ENCODE peak calls at places on chromosome 22, in eight cellular contexts. L, G, H, V, F, N, R and Q are unnamed samples.
A peak's percentile ranks its signal among the peaks of the same experiment; 100 is the strongest.

GRCh38 chr22:19355413-19356157 is 64.1 kb upstream of the CLTCL1 start:
- DNase-seq in L (no peak), G (no peak), H (no peak), V (no peak), F (no peak), N (no peak), R (no peak), Q (no peak)

GRCh38 chr22:19811211-19811621 is 43.5 kb downstream of the GNB1L start:
- DNase-seq in L (peak; percentile 79), G (no peak), H (no peak), V (no peak), F (no peak), N (no peak), R (no peak), Q (peak; percentile 29)

GRCh38 chr22:32897400-32897799 is 95.9 kb downstream of the TIMP3 start:
- DNase-seq in L (no peak), G (no peak), H (no peak), V (peak; percentile 21), F (no peak), N (peak; percentile 43), R (no peak), Q (no peak)

GRCh38 chr22:26245001-26245400 is 75.7 kb downstream of the SEZ6L start:
- DNase-seq in L (no peak), G (no peak), H (no peak), V (no peak), F (no peak), N (no peak), R (no peak), Q (no peak)

GRCh38 chr22:25564979-25565677 is 653 bp downstream of the GRK3 start:
- DNase-seq in L (no peak), G (no peak), H (peak; percentile 42), V (no peak), F (no peak), N (peak; percentile 14), R (peak; percentile 44), Q (no peak)

GRCh38 chr22:33680632-33681031 is 239.6 kb downstream of the LARGE1 start:
- DNase-seq in L (no peak), G (no peak), H (no peak), V (no peak), F (no peak), N (no peak), R (no peak), Q (no peak)

GRCh38 chr22:26139320-26139719 is 29.9 kb upstream of the SEZ6L start:
- DNase-seq in L (no peak), G (no peak), H (no peak), V (no peak), F (no peak), N (no peak), R (no peak), Q (no peak)

GRCh38 chr22:27207907-27208306 is 550.5 kb downstream of the MIAT start:
- DNase-seq in L (no peak), G (no peak), H (no peak), V (peak; percentile 27), F (no peak), N (peak; percentile 73), R (no peak), Q (peak; percentile 42)

GRCh38 chr22:20061481-20061861 is 18.6 kb upstream of the DGCR8 start:
- DNase-seq in L (no peak), G (no peak), H (no peak), V (no peak), F (no peak), N (peak; percentile 94), R (no peak), Q (no peak)

GRCh38 chr22:23282089-23282501 is 101.8 kb downstream of the BCR start:
- DNase-seq in L (peak; percentile 91), G (no peak), H (peak; percentile 45), V (peak; percentile 42), F (no peak), N (peak; percentile 95), R (no peak), Q (peak; percentile 98)

GRCh38 chr22:40040927-40041326 is 46.2 kb downstream of the FAM83F start:
- DNase-seq in L (no peak), G (peak; percentile 5), H (peak; percentile 57), V (no peak), F (no peak), N (peak; percentile 97), R (no peak), Q (peak; percentile 64)

GRCh38 chr22:31604746-31605705 is 57.0 kb downstream of the PISD start:
- DNase-seq in L (no peak), G (peak; percentile 45), H (no peak), V (no peak), F (no peak), N (no peak), R (no peak), Q (no peak)

GRCh38 chr22:23431337-23432072 is 148.6 kb downstream of the IGLL1 start:
- DNase-seq in L (peak; percentile 74), G (peak; percentile 30), H (no peak), V (no peak), F (no peak), N (no peak), R (peak; percentile 50), Q (no peak)

GRCh38 chr22:23306926-23307325 is 126.6 kb downstream of the BCR start:
- DNase-seq in L (no peak), G (no peak), H (no peak), V (no peak), F (no peak), N (no peak), R (no peak), Q (no peak)

GRCh38 chr22:18024276-18024939 is at the start of gene MICAL3:
- DNase-seq in L (peak; percentile 87), G (peak; percentile 85), H (peak; percentile 57), V (peak; percentile 67), F (peak; percentile 50), N (peak; percentile 66), R (peak; percentile 60), Q (no peak)

GRCh38 chr22:25054943-25055511 is 102.5 kb downstream of the KIAA1671 start:
- DNase-seq in L (no peak), G (no peak), H (no peak), V (no peak), F (no peak), N (no peak), R (no peak), Q (peak; percentile 76)

GRCh38 chr22:24420072-24420976 is 7.1 kb upstream of the ADORA2A start:
- DNase-seq in L (no peak), G (no peak), H (no peak), V (no peak), F (no peak), N (no peak), R (no peak), Q (no peak)

GRCh38 chr22:37033605-37034430 is 14.3 kb downstream of the MPST start:
- DNase-seq in L (no peak), G (no peak), H (no peak), V (no peak), F (no peak), N (no peak), R (no peak), Q (no peak)

GRCh38 chr22:37032535-37033460 is 13.3 kb downstream of the MPST start:
- DNase-seq in L (no peak), G (no peak), H (no peak), V (peak; percentile 93), F (no peak), N (peak; percentile 96), R (no peak), Q (peak; percentile 33)

GRCh38 chr22:37032134-37032534 is 12.6 kb downstream of the MPST start:
- DNase-seq in L (no peak), G (no peak), H (no peak), V (no peak), F (no peak), N (peak; percentile 52), R (no peak), Q (no peak)

GRCh38 chr22:37028692-37029674 is 9.4 kb downstream of the MPST start:
- DNase-seq in L (no peak), G (no peak), H (no peak), V (no peak), F (no peak), N (no peak), R (no peak), Q (no peak)

DNA sequence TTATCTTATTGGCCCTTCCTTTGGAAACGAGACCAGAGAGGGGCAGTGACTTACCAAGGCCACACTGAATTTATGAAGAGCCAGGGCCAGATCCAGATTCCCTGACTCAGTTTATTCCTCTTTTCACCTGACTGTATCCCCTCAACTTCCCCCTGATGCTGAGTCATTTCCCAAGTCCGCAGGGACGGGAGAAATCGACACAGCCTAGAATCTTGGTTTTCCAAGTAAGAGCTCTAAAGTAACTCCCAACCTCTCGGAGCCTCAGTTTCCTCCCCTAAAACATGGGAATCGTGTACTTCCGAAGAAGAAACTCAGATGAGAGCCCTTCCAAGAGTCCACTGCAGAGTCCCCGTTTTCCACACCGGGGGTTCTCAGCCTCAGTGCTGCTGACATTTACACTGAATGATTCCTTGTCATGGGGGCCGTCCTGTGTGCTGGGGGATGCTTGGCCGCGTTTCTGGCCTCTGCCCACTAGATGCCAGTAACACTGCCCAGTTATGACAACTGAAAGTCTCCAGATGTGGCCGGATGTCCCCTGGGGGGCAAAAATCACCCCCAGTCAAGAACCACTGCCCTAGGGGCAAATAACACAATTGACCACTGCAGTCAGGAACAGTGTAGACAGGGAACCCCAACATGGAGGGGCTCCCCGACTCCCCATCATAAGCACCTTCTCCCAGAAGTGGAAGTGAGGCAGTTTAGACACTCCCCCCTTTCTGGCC is 11.2 kb downstream of the MPST start:
- DNase-seq in L (no peak), G (no peak), H (no peak), V (no peak), F (no peak), N (no peak), R (no peak), Q (no peak)
- TF ChIP-seq CTCF in L (peak; percentile 23), G (peak; percentile 4), H (no peak), V (no peak), F (no peak), N (no peak), R (peak; percentile 26), Q (no peak)

GRCh38 chr22:46131151-46131587 is 19.2 kb upstream of the PPARA start:
- DNase-seq in L (no peak), G (no peak), H (no peak), V (no peak), F (no peak), N (no peak), R (no peak), Q (no peak)
- TF ChIP-seq CTCF in L (peak; percentile 40), G (peak; percentile 50), H (no peak), V (peak; percentile 23), F (no peak), N (peak; percentile 24), R (peak; percentile 69), Q (no peak)

GRCh38 chr22:41596776-41597634 is 7.4 kb upstream of the PMM1 start:
- DNase-seq in L (no peak), G (peak; percentile 81), H (peak; percentile 52), V (peak; percentile 62), F (peak; percentile 16), N (peak; percentile 58), R (peak; percentile 63), Q (peak; percentile 74)
- TF ChIP-seq CTCF in L (peak; percentile 88), G (peak; percentile 84), H (peak; percentile 74), V (peak; percentile 82), F (peak; percentile 50), N (peak; percentile 65), R (peak; percentile 98), Q (peak; percentile 87)

DNA sequence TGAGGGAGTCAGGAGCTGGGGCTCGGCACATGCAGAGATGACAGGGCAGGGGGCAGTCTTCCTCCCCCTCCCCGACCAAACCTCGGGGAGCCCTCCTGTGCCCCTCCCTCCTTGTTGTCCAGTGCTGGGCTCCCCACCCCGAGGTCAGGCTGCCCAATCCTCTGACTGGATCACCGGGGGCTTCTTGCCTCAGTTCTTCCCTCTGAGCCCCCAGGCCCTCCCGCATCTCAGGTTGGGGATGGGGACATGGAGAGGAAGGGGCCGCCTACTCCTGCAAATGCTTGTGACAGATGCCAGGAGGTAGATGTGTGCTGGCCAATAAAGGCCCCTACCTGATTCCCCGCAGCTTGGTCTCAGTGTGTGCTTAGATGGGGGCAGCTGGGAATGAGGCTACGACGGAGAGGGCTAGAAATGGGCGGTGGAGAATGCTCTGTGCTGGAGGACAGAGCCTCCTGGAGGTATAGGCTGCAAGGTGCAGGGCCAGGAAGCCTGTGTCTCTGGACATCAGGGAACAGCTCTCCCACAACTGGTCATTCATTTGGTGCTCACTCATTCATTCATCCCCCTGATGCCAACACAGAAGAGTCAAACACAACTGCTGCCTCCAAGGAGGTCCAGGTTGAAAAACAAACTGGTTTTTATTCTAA is 8.4 kb downstream of the RHBDD3 start:
- DNase-seq in L (peak; percentile 54), G (no peak), H (no peak), V (no peak), F (no peak), N (no peak), R (no peak), Q (peak; percentile 47)
- TF ChIP-seq CTCF in L (peak; percentile 7), G (no peak), H (no peak), V (peak; percentile 4), F (no peak), N (no peak), R (peak; percentile 40), Q (no peak)